ENCODE peak calls at places on chromosomes 4 and X, in five cellular contexts. X is neuronal stem cell, T is mesenchymal stem cell, Y is trophoblast cell, P is H9. J is an unnamed sample.

GRCh38 chrX:153538424-153538823 is 21.0 kb downstream of the ATP2B3 start:
- DNase-seq in Y (no peak), T (no peak), P (no peak), X (no peak), J (no peak)

GRCh38 chr4:88720749-88721428 is 23.3 kb upstream of the NAP1L5 start:
- DNase-seq in X (no peak), Y (no peak), T (no peak), P (no peak), J (no peak)

GRCh38 chr4:168388890-168389289 is 70.3 kb upstream of the DDX60 start:
- DNase-seq in X (no peak), Y (no peak), T (peak), P (no peak), J (peak)

GRCh38 chr4:61397174-61397573 is 197.0 kb downstream of the ADGRL3 start:
- DNase-seq in X (no peak), T (peak), P (no peak), Y (no peak), J (peak)

GRCh38 chrX:46918434-46918833 is 6.2 kb downstream of the JADE3 start:
- DNase-seq in T (no peak), P (no peak), Y (no peak), X (no peak), J (peak)

GRCh38 chr4:69470561-69470960 is 25.1 kb downstream of the UGT2B4 start:
- DNase-seq in T (no peak), X (no peak), P (no peak), Y (no peak), J (no peak)

GRCh38 chrX:135213200-135213844 is 38.5 kb upstream of the ETDA start:
- DNase-seq in P (no peak), T (no peak), Y (no peak), X (no peak), J (no peak)

GRCh38 chr4:54440394-54441223 is 211.5 kb downstream of the PDGFRA start:
- DNase-seq in X (peak), P (no peak), T (peak), Y (peak), J (peak)

GRCh38 chr4:91064157-91064853 is 937.1 kb downstream of the CCSER1 start:
- DNase-seq in P (no peak), Y (peak), X (peak), T (peak), J (no peak)

GRCh38 chr4:19514276-19515070 is 737.2 kb upstream of the SLIT2 start:
- DNase-seq in X (no peak), T (no peak), P (no peak), Y (no peak), J (peak)

GRCh38 chr4:67871867-67872266 is 11.9 kb downstream of the TMPRSS11D start:
- DNase-seq in P (no peak), X (no peak), Y (peak), T (peak), J (peak)

GRCh38 chr4:78083035-78083434 is 25.9 kb downstream of the FRAS1 start:
- DNase-seq in P (no peak), Y (no peak), X (no peak), T (no peak), J (no peak)

GRCh38 chr4:73764513-73764912 is 24.1 kb downstream of the CXCL8 start:
- DNase-seq in Y (no peak), P (no peak), X (no peak), T (no peak), J (peak)

GRCh38 chr4:17168571-17168970 is 270.1 kb upstream of the LDB2 start:
- DNase-seq in Y (no peak), X (no peak), P (no peak), T (peak), J (peak)

GRCh38 chrX:45381366-45381765 is 180.7 kb upstream of the DIPK2B start:
- DNase-seq in P (no peak), Y (no peak), T (no peak), X (no peak), J (no peak)

GRCh38 chr4:11585506-11585905 is 156.8 kb upstream of the HS3ST1 start:
- DNase-seq in Y (no peak), T (no peak), X (no peak), P (no peak), J (no peak)

GRCh38 chr4:95219109-95219508 is 329.7 kb downstream of the UNC5C start:
- DNase-seq in X (no peak), T (no peak), Y (no peak), P (no peak), J (peak)

GRCh38 chr4:129899849-129900248 is 803.9 kb downstream of the C4orf33 start:
- DNase-seq in P (no peak), T (no peak), X (no peak), Y (no peak), J (no peak)

GRCh38 chrX:9911479-9911878 is 55.7 kb upstream of the CLDN34 start:
- DNase-seq in P (no peak), Y (peak), T (peak), X (no peak), J (peak)

GRCh38 chr4:40897557-40898203 is 147.9 kb downstream of the NSUN7 start:
- DNase-seq in X (peak), P (peak), Y (peak), T (peak), J (peak)

GRCh38 chr4:76687730-76688441 is 210.1 kb downstream of the SOWAHB start:
- DNase-seq in P (no peak), Y (no peak), X (no peak), T (peak), J (no peak)

GRCh38 chr4:8545439-8545765 is 34.8 kb upstream of the GPR78 start:
- DNase-seq in X (no peak), P (peak), T (no peak), Y (no peak), J (no peak)

GRCh38 chr4:94927696-94928095 is 169.9 kb downstream of the BMPR1B start:
- DNase-seq in T (no peak), X (no peak), Y (no peak), P (no peak), J (no peak)

GRCh38 chr4:111230265-111230664 is 607.4 kb upstream of the PITX2 start:
- DNase-seq in P (no peak), Y (no peak), T (peak), X (no peak), J (peak)

GRCh38 chr4:176451441-176451840 is 131.7 kb downstream of the SPCS3 start:
- DNase-seq in T (no peak), Y (no peak), X (peak), P (no peak), J (no peak)

GRCh38 chr4:52037730-52038108 is 380 bp downstream of the SGCB start:
- DNase-seq in T (peak), P (peak), Y (no peak), X (no peak), J (peak)

GRCh38 chr4:123452585-123452984 is 56.0 kb downstream of the SPRY1 start:
- DNase-seq in T (peak), P (no peak), Y (peak), X (no peak), J (peak)

GRCh38 chrX:101462892-101463291 is 22.4 kb upstream of the ARMCX4 start:
- DNase-seq in P (peak), T (peak), Y (no peak), X (no peak), J (peak)

GRCh38 chr4:1348746-1349145 is 1.7 kb downstream of the UVSSA start:
- DNase-seq in X (no peak), P (no peak), T (no peak), Y (no peak), J (no peak)

GRCh38 chr4:1348014-1348513 is 1.1 kb downstream of the UVSSA start:
- DNase-seq in Y (no peak), P (no peak), X (no peak), T (no peak), J (no peak)

GRCh38 chr4:1346781-1347409 is at the start of gene UVSSA:
- DNase-seq in P (peak), T (peak), X (peak), Y (peak), J (peak)

GRCh38 chr4:1345905-1346780 is 865 bp upstream of the UVSSA start:
- DNase-seq in P (peak), Y (peak), X (peak), T (peak), J (peak)

GRCh38 chr4:1347410-1347864 is 429 bp downstream of the UVSSA start:
- DNase-seq in X (peak), P (peak), Y (peak), T (peak), J (peak)
- H3K23ac ChIP-seq in X (peak), P (no peak), Y (no peak), T (no peak), J (peak)

DNA sequence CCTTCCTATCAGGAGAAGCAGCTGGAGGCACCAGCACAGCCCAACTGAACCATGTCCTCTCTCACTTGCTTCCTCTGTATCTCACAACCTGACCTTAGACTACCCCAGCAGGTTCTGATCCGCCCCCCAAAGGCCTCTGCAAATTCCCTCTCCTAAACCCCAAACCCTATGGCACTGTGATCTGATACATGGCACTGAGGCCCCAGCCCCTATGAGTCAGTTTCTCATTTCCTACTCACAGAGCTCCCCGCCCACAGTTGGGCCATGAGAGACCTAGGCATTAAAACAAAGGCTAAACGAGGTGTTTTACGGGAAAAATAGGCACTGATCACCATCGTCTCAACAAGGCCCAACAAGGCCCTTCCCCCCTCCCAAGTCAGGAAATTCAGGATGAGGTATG is 19.1 kb downstream of the SASH3 start:
- DNase-seq in P (no peak), X (no peak), T (no peak), Y (no peak), J (no peak)
- H4K91ac ChIP-seq in P (no peak), X (no peak), T (no peak), Y (no peak), J (no peak)

GRCh38 chr4:165872443-165873297 is at the start of gene TLL1:
- DNase-seq in P (peak), X (no peak), T (peak), Y (no peak), J (no peak)
- H3K23ac ChIP-seq in P (no peak), X (peak), T (no peak), Y (no peak), J (no peak)

GRCh38 chr4:185835336-185835735 is 23.3 kb upstream of the SORBS2 start:
- DNase-seq in X (no peak), Y (no peak), T (no peak), P (no peak), J (no peak)

GRCh38 chr4:185835814-185836213 is 23.8 kb upstream of the SORBS2 start:
- DNase-seq in T (no peak), P (no peak), Y (no peak), X (no peak), J (no peak)

GRCh38 chr4:185834088-185834487 is 22.1 kb upstream of the SORBS2 start:
- DNase-seq in X (no peak), P (no peak), T (no peak), Y (no peak), J (no peak)

GRCh38 chr4:185833055-185833598 is 21.1 kb upstream of the SORBS2 start:
- DNase-seq in X (no peak), P (no peak), T (no peak), Y (no peak), J (peak)

GRCh38 chr4:185834778-185835177 is 22.8 kb upstream of the SORBS2 start:
- DNase-seq in Y (no peak), X (no peak), P (no peak), T (no peak), J (no peak)
- H4K91ac ChIP-seq in Y (no peak), X (no peak), P (no peak), T (peak), J (no peak)

GRCh38 chr4:1413221-1413663 is 7.0 kb upstream of the NKX1-1 start:
- DNase-seq in X (no peak), Y (no peak), P (peak), T (no peak), J (no peak)

GRCh38 chr4:1416051-1416947 is 10.1 kb upstream of the NKX1-1 start:
- DNase-seq in X (no peak), P (peak), T (no peak), Y (no peak), J (no peak)

GRCh38 chr4:1415681-1415981 is 9.4 kb upstream of the NKX1-1 start:
- DNase-seq in P (no peak), X (no peak), Y (no peak), T (no peak), J (no peak)

GRCh38 chr4:1413687-1414479 is 7.6 kb upstream of the NKX1-1 start:
- DNase-seq in Y (no peak), X (no peak), P (peak), T (no peak), J (no peak)

DNA sequence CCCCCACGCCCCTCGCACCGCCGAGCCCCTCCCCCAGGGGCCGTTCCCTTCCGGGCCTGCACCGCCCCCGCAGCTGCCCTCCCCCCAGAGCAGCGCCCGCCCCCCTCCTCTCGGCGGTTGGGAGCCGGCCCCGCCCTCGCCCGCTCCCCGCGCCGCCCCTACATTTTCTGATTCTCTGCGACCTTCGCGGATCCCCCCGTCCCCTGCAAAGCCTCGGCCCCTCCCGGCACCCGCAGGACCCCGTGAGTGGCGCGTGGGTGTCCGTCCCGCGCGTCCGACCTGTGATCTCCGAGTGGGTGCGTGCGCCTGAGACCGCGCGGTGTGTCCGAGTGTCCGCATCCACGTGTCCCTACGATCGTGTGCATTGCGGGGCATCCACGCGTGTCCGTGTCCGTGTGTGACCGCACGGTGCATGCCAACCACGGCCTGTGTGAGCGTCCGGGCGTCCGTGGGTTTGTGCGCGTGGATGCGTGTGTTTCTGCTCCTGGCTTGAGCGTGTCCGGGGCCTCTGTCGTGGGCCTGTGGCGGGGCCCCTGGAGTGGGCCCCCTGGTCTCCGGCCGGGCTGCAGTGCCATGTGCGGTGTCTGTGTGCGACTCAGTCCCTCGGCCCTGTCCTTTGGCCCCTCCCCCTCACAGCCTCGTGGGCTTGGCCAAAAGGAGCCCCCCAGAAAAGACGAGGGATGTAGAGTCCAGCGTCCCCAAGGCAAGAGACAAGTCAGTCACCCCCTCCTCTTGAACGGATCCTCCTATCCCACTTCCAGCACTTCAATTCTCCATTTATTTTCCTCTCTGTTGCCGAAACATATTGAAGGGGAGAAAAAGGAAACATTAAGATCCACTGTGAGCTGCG is 8.8 kb upstream of the NKX1-1 start:
- DNase-seq in Y (no peak), X (no peak), T (no peak), P (peak), J (no peak)
- H3K23ac ChIP-seq in Y (no peak), X (peak), T (no peak), P (no peak), J (no peak)

DNA sequence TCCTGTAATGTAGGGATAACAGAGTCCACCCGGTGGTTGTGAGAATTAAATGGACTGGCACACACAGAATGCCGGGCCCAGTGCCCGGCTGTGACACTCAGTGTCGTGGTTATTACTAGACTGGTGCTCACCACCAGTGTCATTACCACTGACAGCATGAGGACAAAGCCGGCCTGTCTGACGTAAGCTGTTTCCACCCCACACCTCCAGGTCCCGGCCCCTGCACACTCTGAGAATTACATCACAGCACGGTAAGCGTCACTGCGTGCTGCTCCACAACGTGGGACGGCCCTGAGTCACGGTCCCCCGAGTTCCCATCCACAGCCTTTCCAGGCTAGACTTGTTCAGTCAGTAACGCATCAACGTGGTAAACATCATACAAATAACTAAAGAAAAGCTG is 22.9 kb downstream of the FAT1 start:
- DNase-seq in Y (no peak), P (no peak), X (no peak), T (no peak), J (peak)
- H4K91ac ChIP-seq in Y (peak), P (no peak), X (peak), T (no peak), J (no peak)

DNA sequence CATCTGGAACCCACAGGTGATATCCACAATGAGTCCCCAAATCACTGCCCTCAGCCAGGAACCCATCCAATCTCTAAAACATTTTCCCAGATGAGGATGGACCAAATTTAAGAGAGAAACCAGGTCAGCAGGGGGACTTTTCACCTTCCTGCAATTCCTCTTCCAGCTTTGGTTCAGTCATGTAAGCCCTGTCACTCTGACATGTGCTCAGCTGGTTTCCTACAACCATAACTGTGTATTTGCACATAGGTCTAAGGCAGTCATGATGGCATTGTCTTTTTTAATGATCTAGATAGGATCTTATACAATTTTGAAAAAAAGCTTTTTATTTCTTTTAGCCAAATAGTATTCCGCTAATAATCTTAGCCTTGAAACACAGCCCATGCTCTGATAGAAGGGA is 6.5 kb downstream of the CXXC4 start:
- DNase-seq in Y (no peak), P (no peak), X (no peak), T (no peak), J (no peak)
- H3K23ac ChIP-seq in Y (no peak), P (no peak), X (no peak), T (no peak), J (no peak)

J was measured in IMR-90.